ENCODE peak calls at places on chromosomes 7 and 10, in seven cellular contexts. K, J, D, P, O, V and B are unnamed samples.

GRCh38 chr7:44386139-44386913 is 60.9 kb upstream of the CAMK2B start:
- DNase-seq in D (no peak), V (no peak), P (no peak), J (no peak), O (peak; percentile 21), K (no peak), B (peak; percentile 4)

GRCh38 chr10:71526662-71527061 is 129.9 kb downstream of the CDH23 start:
- DNase-seq in V (no peak), D (no peak), J (no peak), K (no peak), O (no peak), P (no peak), B (no peak)

GRCh38 chr7:74033372-74034311 is 5.7 kb downstream of the ELN start:
- DNase-seq in O (peak; percentile 62), J (no peak), P (no peak), V (peak; percentile 46), D (peak; percentile 94), K (no peak), B (peak; percentile 84)

GRCh38 chr7:71509381-71509780 is 377.4 kb downstream of the GALNT17 start:
- DNase-seq in O (no peak), P (no peak), V (no peak), J (no peak), K (no peak), D (no peak), B (no peak)

GRCh38 chr7:73622909-73623797 is 1.2 kb downstream of the MLXIPL start:
- DNase-seq in J (no peak), P (peak; percentile 97), D (peak; percentile 46), K (no peak), O (no peak), V (peak; percentile 46), B (peak; percentile 67)

GRCh38 chr10:82609845-82610244 is 734.9 kb downstream of the NRG3 start:
- DNase-seq in K (no peak), V (no peak), P (no peak), D (no peak), J (no peak), O (no peak), B (no peak)

GRCh38 chr7:16841681-16842080 is 36.9 kb upstream of the AGR2 start:
- DNase-seq in J (no peak), D (no peak), O (no peak), P (no peak), K (no peak), V (no peak), B (no peak)

GRCh38 chr10:95761939-95762492 is 6.1 kb downstream of the ENTPD1 start:
- DNase-seq in V (no peak), J (no peak), K (no peak), O (no peak), P (no peak), D (no peak), B (no peak)

GRCh38 chr7:139119486-139119849 is 9.9 kb upstream of the ZC3HAV1 start:
- DNase-seq in P (no peak), J (no peak), K (no peak), O (no peak), V (no peak), D (no peak), B (no peak)

GRCh38 chr7:67618569-67619543 is 622.2 kb downstream of the TYW1 start:
- DNase-seq in J (no peak), P (no peak), V (peak; percentile 14), D (peak; percentile 6), K (no peak), O (no peak), B (peak; percentile 39)

GRCh38 chr7:135744938-135745701 is 3.5 kb downstream of the FAM180A start:
- DNase-seq in K (peak; percentile 79), V (no peak), P (no peak), J (no peak), O (no peak), D (no peak), B (no peak)
- H3K4me3 ChIP-seq in K (peak overlapping the region; percentile 30), V (no peak overlapping the region), P (no peak overlapping the region), J (no peak overlapping the region), O (no peak overlapping the region), D (no peak overlapping the region), B (peak overlapping the region; percentile 1)

GRCh38 chr7:21318916-21319270 is 109.0 kb upstream of the SP4 start:
- DNase-seq in O (no peak), V (no peak), K (no peak), P (no peak), D (no peak), J (no peak), B (no peak)
- TF ChIP-seq CTCF in O (no peak), V (no peak), K (no peak), P (no peak), D (no peak), J (no peak), B (no peak)

DNA sequence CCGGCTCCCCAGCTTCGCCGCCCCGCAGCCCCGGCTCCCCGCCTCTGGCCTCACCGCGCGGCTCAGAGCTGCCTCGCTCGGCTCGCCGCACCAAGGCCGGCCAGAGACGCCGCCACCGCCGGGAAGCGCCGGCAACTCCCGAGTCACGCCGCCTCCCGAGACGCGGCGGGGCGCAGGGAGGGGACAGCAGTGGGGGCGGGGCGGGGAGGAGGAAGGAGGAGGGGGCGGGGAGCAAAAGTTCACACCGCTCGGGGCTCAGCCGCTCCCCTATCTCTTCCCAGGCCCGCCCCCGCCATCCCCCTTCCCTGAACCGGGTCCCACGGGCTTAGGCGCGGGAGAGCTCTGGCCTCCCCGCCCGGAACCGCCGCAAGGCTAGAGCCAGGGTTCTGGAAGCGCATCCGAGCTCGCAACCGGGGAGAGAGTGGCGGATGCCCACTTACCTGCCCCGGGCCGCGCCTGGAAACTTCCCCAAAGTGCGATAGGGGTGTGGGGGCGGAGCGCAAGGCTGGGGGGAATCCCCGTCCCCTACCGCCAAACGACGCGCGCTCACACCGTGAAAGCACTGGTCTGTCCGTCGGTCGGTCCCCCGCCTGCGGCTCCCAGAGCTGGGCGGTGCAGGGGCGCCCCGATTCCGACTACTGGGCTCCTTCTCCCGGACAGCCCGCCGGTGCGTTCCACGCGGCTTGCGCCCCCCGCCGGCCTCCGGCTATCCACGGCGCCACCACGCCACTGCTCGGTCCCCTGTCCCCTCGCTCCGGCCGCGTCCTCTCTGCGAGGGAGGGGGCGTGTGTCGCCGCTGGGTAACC is 925 bp downstream of the CHST15 start:
- DNase-seq in K (no peak), P (peak; percentile 83), J (peak; percentile 40), O (peak; percentile 59), V (peak; percentile 44), D (peak; percentile 50), B (peak; percentile 45)
- TF ChIP-seq POLR2A in K (peak; percentile 26), P (no peak), J (peak; percentile 62), O (no peak), V (no peak), D (peak; percentile 63), B (no peak)

GRCh38 chr10:20004087-20004523 is 187.9 kb downstream of the PLXDC2 start:
- DNase-seq in D (peak; percentile 29), K (no peak), O (no peak), V (peak; percentile 31), J (no peak), P (peak; percentile 62), B (peak; percentile 40)
- H3K4me3 ChIP-seq in D (no peak overlapping the region), K (no peak overlapping the region), O (no peak overlapping the region), V (no peak overlapping the region), J (no peak overlapping the region), P (no peak overlapping the region), B (no peak overlapping the region)

GRCh38 chr7:108145401-108145800 is 15.2 kb upstream of the LAMB4 start:
- DNase-seq in O (no peak), J (no peak), P (no peak), D (no peak), K (no peak), V (no peak), B (no peak)
- TF ChIP-seq CTCF in O (no peak), J (no peak), P (no peak), D (no peak), K (no peak), V (no peak), B (no peak)

GRCh38 chr7:151519765-151520418 is at the start of gene RHEB:
- DNase-seq in O (peak; percentile 98), P (peak; percentile 99), D (peak; percentile 99), K (peak; percentile 98), J (peak; percentile 98), V (peak; percentile 97), B (peak; percentile 99)
- TF ChIP-seq POLR2A in O (no peak), P (no peak), D (peak; percentile 49), K (no peak), J (peak; percentile 59), V (peak; percentile 59), B (no peak)

GRCh38 chr7:117184367-117184766 is 138.5 kb downstream of the WNT2 start:
- DNase-seq in D (no peak), O (no peak), K (no peak), J (no peak), P (no peak), V (no peak), B (no peak)

GRCh38 chr7:117183729-117184128 is 139.1 kb downstream of the WNT2 start:
- DNase-seq in V (no peak), O (no peak), P (no peak), K (no peak), D (no peak), J (no peak), B (no peak)

GRCh38 chr7:117178600-117178999 is 144.3 kb downstream of the WNT2 start:
- DNase-seq in P (no peak), V (no peak), D (no peak), O (no peak), J (no peak), K (no peak), B (no peak)

GRCh38 chr7:117176311-117176710 is 146.5 kb downstream of the WNT2 start:
- DNase-seq in K (no peak), O (no peak), P (no peak), D (no peak), J (no peak), V (no peak), B (no peak)

DNA sequence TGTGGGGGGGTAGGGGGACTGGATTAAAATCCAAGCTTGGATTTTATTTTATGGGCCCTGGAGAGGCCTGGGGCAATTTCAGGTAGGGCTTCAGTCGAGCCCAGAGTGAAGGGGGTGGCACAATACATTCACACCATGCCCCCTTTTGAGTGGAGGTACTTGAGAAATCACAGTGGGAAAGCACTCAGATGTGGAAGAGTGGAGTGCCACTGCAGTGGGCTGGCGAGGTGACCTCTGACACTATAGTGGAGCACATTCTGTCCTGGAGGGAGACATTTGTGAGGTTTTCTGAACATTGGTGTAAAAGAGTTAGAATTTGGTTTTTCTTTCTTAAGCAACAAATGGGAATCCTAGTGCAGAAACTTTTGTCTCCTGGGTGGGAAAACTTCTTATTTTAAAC is 143.2 kb downstream of the WNT2 start:
- DNase-seq in J (no peak), O (no peak), D (no peak), V (no peak), K (no peak), P (no peak), B (no peak)
- H3K4me3 ChIP-seq in J (no peak overlapping the region), O (no peak overlapping the region), D (no peak overlapping the region), V (no peak overlapping the region), K (no peak overlapping the region), P (no peak overlapping the region), B (no peak overlapping the region)